ENCODE peak calls at places on chromosomes 16 and 17, in five cellular contexts. C is EH, S is germinal center, U is GM13976, Z is NCI-H226. B is an unnamed sample.

GRCh38 chr17:28384281-28385036 is 13.0 kb downstream of the SARM1 start:
- DNase-seq in C (no peak), S (peak; percentile 33), U (peak; percentile 85), Z (peak; percentile 65), B (peak; percentile 88)

GRCh38 chr16:66551362-66551761 is 1.0 kb upstream of the CKLF start:
- DNase-seq in C (peak; percentile 41), S (peak; percentile 69), U (peak; percentile 61), Z (peak; percentile 31), B (peak; percentile 60)

GRCh38 chr16:87706278-87707000 is 59.3 kb downstream of the KLHDC4 start:
- DNase-seq in C (no peak), S (no peak), U (no peak), Z (no peak), B (no peak)

GRCh38 chr16:85102106-85102630 is 10.1 kb downstream of the CIBAR2 start:
- DNase-seq in C (no peak), S (no peak), U (no peak), Z (no peak), B (no peak)

GRCh38 chr17:30363715-30364202 is 15.0 kb upstream of the CPD start:
- DNase-seq in C (peak; percentile 56), S (peak; percentile 54), U (peak; percentile 62), Z (no peak), B (no peak)

GRCh38 chr17:35188111-35188510 is 6.1 kb downstream of the SLC35G3 start:
- DNase-seq in C (no peak), S (no peak), U (no peak), Z (no peak), B (no peak)

GRCh38 chr17:76438906-76439305 is 14.0 kb downstream of the UBE2O start:
- DNase-seq in C (peak; percentile 19), S (no peak), U (no peak), Z (no peak), B (no peak)

GRCh38 chr17:38453951-38454421 is 25.7 kb downstream of the ARHGAP23 start:
- DNase-seq in C (peak; percentile 75), S (no peak), U (no peak), Z (peak; percentile 65), B (no peak)

GRCh38 chr17:44465276-44465675 is 37.9 kb downstream of the GPATCH8 start:
- DNase-seq in C (no peak), S (no peak), U (no peak), Z (no peak), B (no peak)

B was measured in lower lobe of right lung.